ENCODE peak calls at places on chromosome 11, in ten cellular contexts. L is HS-5; X is posterior cingulate gyrus; P is osteocyte; N is ecto neural progenitor cell; C is NCI-H2171; S is nephron progenitor cell; R is stimulated activated CD8-positive, alpha-beta memory T cell treated with anti-CD3 and anti-CD28 coated beads, Interleukin-7, amount 100 ng/mL, for 1 hour; F is cardiac fibroblast; M is spleen. B is an unnamed sample.

GRCh38 chr11:123054301-123055065 is 7.5 kb downstream of the HSPA8 start:
- DNase-seq in L (no peak), X (no peak), P (no peak), N (no peak), C (peak), S (peak), R (no peak), F (peak), M (no peak), B (no peak)

GRCh38 chr11:76408171-76408965 is 27.2 kb downstream of the GVQW3 start:
- DNase-seq in L (no peak), X (no peak), P (no peak), N (no peak), C (no peak), S (peak), R (no peak), F (no peak), M (no peak), B (peak)

GRCh38 chr11:34149786-34150185 is 44.4 kb downstream of the NAT10 start:
- DNase-seq in L (no peak), X (peak), P (no peak), N (no peak), C (no peak), S (peak), R (no peak), F (peak), M (no peak), B (no peak)

GRCh38 chr11:44729718-44730117 is 3.0 kb downstream of the TSPAN18 start:
- DNase-seq in L (no peak), X (no peak), P (no peak), N (no peak), C (no peak), S (no peak), R (no peak), F (no peak), M (no peak), B (no peak)

GRCh38 chr11:62786318-62787004 is 741 bp upstream of the TMEM179B start:
- DNase-seq in L (no peak), X (peak), P (peak), N (peak), C (peak), S (peak), R (peak), F (peak), M (peak), B (peak)

GRCh38 chr11:77801477-77801876 is 19.0 kb downstream of the RSF1 start:
- DNase-seq in L (no peak), X (no peak), P (no peak), N (no peak), C (no peak), S (no peak), R (no peak), F (no peak), M (no peak), B (no peak)

GRCh38 chr11:17734418-17734911 is at the start of gene KCNC1:
- DNase-seq in L (no peak), X (peak), P (no peak), N (peak), C (peak), S (peak), R (no peak), F (peak), M (peak), B (peak)

GRCh38 chr11:121467965-121468364 is 15.2 kb upstream of the SORL1-AS1 start:
- DNase-seq in L (no peak), X (peak), P (no peak), N (no peak), C (no peak), S (no peak), R (peak), F (no peak), M (no peak), B (peak)

GRCh38 chr11:79493555-79494171 is 52.8 kb upstream of the TENM4 start:
- DNase-seq in L (peak), X (peak), P (peak), N (peak), C (peak), S (peak), R (no peak), F (peak), M (peak), B (peak)

GRCh38 chr11:121881806-121882205 is 234.2 kb downstream of the BLID start:
- DNase-seq in L (no peak), X (no peak), P (no peak), N (no peak), C (no peak), S (no peak), R (no peak), F (peak), M (no peak), B (no peak)

GRCh38 chr11:114255289-114255688 is 40.9 kb upstream of the NNMT start:
- DNase-seq in L (no peak), X (peak), P (no peak), N (no peak), C (no peak), S (no peak), R (no peak), F (no peak), M (no peak), B (no peak)

GRCh38 chr11:18243783-18244362 is 4.6 kb downstream of the SAA2 start:
- DNase-seq in L (peak), X (no peak), P (no peak), N (peak), C (peak), S (peak), R (peak), F (peak), M (no peak), B (peak)

GRCh38 chr11:115612331-115612730 is 108.1 kb upstream of the CADM1 start:
- DNase-seq in L (no peak), X (no peak), P (no peak), N (no peak), C (no peak), S (no peak), R (no peak), F (peak), M (no peak), B (no peak)

GRCh38 chr11:23924226-23924625 is 572.6 kb upstream of the LUZP2 start:
- DNase-seq in L (no peak), X (no peak), P (no peak), N (no peak), C (no peak), S (no peak), R (no peak), F (no peak), M (no peak), B (no peak)

GRCh38 chr11:16841481-16841880 is 103.0 kb downstream of the C11orf58 start:
- DNase-seq in L (no peak), X (no peak), P (no peak), N (no peak), C (no peak), S (no peak), R (no peak), F (no peak), M (no peak), B (peak)

GRCh38 chr11:104534268-104534667 is 364.0 kb downstream of the CASP12 start:
- DNase-seq in L (peak), X (no peak), P (no peak), N (no peak), C (no peak), S (no peak), R (no peak), F (peak), M (no peak), B (no peak)

GRCh38 chr11:122215244-122215992 is 99.4 kb upstream of the BLID start:
- DNase-seq in L (peak), X (peak), P (peak), N (peak), C (no peak), S (peak), R (no peak), F (peak), M (peak), B (peak)

GRCh38 chr11:127199306-127199801 is 198.8 kb upstream of the KIRREL3 start:
- DNase-seq in L (no peak), X (no peak), P (no peak), N (no peak), C (no peak), S (no peak), R (no peak), F (no peak), M (no peak), B (no peak)

GRCh38 chr11:2777871-2778629 is 78.3 kb upstream of the KCNQ1OT1 start:
- DNase-seq in L (no peak), X (peak), P (peak), N (no peak), C (peak), S (no peak), R (no peak), F (no peak), M (peak), B (peak)

GRCh38 chr11:98772799-98773198 is 247.9 kb upstream of the CNTN5 start:
- DNase-seq in L (no peak), X (no peak), P (no peak), N (no peak), C (peak), S (no peak), R (no peak), F (no peak), M (no peak), B (no peak)

GRCh38 chr11:1701041-1701807 is 4.2 kb downstream of the KRTAP5-6 start:
- DNase-seq in L (no peak), X (no peak), P (peak), N (no peak), C (no peak), S (no peak), R (no peak), F (no peak), M (peak), B (no peak)

GRCh38 chr11:45653277-45653676 is 12.1 kb downstream of the CHST1 start:
- DNase-seq in L (no peak), X (no peak), P (peak), N (peak), C (no peak), S (no peak), R (no peak), F (no peak), M (no peak), B (no peak)

GRCh38 chr11:35579557-35580396 is 38.5 kb upstream of the FJX1 start:
- DNase-seq in L (peak), X (no peak), P (no peak), N (no peak), C (no peak), S (no peak), R (no peak), F (peak), M (no peak), B (no peak)

GRCh38 chr11:9722893-9723292 is 59.0 kb downstream of the SWAP70 start:
- DNase-seq in L (no peak), X (no peak), P (no peak), N (no peak), C (no peak), S (no peak), R (no peak), F (no peak), M (no peak), B (no peak)

GRCh38 chr11:118401880-118402590 is 629 bp downstream of the ATP5MG start:
- DNase-seq in L (peak), X (no peak), P (no peak), N (no peak), C (no peak), S (no peak), R (no peak), F (peak), M (no peak), B (no peak)

GRCh38 chr11:110196241-110196754 is 100.1 kb downstream of the RDX start:
- DNase-seq in L (peak), X (no peak), P (no peak), N (no peak), C (no peak), S (no peak), R (no peak), F (peak), M (no peak), B (no peak)

GRCh38 chr11:128621491-128622136 is 34.3 kb upstream of the ETS1 start:
- DNase-seq in L (peak), X (no peak), P (no peak), N (no peak), C (no peak), S (peak), R (no peak), F (peak), M (no peak), B (no peak)

GRCh38 chr11:8066036-8066910 is 14.7 kb upstream of the TUB start:
- DNase-seq in L (no peak), X (no peak), P (peak), N (no peak), C (no peak), S (no peak), R (no peak), F (no peak), M (peak), B (no peak)

GRCh38 chr11:121591405-121592033 is 138.8 kb upstream of the SORL1-AS1 start:
- DNase-seq in L (peak), X (peak), P (no peak), N (peak), C (peak), S (peak), R (peak), F (peak), M (no peak), B (peak)

GRCh38 chr11:102306048-102306575 is 11.2 kb upstream of the BIRC3 start:
- DNase-seq in L (no peak), X (no peak), P (no peak), N (no peak), C (no peak), S (no peak), R (no peak), F (no peak), M (no peak), B (no peak)

GRCh38 chr11:67113231-67113721 is 5.8 kb upstream of the KDM2A start:
- DNase-seq in L (no peak), X (no peak), P (no peak), N (no peak), C (no peak), S (no peak), R (no peak), F (no peak), M (no peak), B (no peak)